ENCODE peak calls at places on chromosomes 12 and 14, in eight cellular contexts. S is AG04450, H is breast epithelium, Y is HepG2, F is HL-60, Z is ascending aorta, P is WERI-Rb-1, C is PC-9. E is an unnamed sample.

GRCh38 chr12:90398437-90398836 is 556.5 kb downstream of the CCER1 start:
- DNase-seq in S (no peak), H (no peak), Y (no peak), F (no peak), Z (no peak), P (no peak), C (no peak), E (no peak)

GRCh38 chr14:104897286-104898194 is 27.1 kb upstream of the PLD4 start:
- DNase-seq in S (no peak), H (no peak), Y (no peak), F (no peak), Z (no peak), P (no peak), C (no peak), E (no peak)

GRCh38 chr12:75846102-75846501 is 185.5 kb downstream of the PHLDA1 start:
- DNase-seq in S (no peak), H (no peak), Y (no peak), F (no peak), Z (no peak), P (no peak), C (no peak), E (no peak)

GRCh38 chr12:30622509-30622908 is 73.2 kb downstream of the IPO8 start:
- DNase-seq in S (peak; percentile 23), H (no peak), Y (no peak), F (no peak), Z (no peak), P (no peak), C (no peak), E (no peak)

GRCh38 chr12:19515179-19515578 is 75.9 kb downstream of the AEBP2 start:
- DNase-seq in S (no peak), H (no peak), Y (no peak), F (no peak), Z (no peak), P (no peak), C (peak; percentile 11), E (no peak)

GRCh38 chr14:55372423-55372822 is 39.2 kb downstream of the ATG14 start:
- DNase-seq in S (no peak), H (no peak), Y (no peak), F (no peak), Z (no peak), P (no peak), C (no peak), E (no peak)

GRCh38 chr12:27143676-27144075 is 61.3 kb upstream of the C12orf71 start:
- DNase-seq in S (no peak), H (no peak), Y (no peak), F (no peak), Z (no peak), P (no peak), C (no peak), E (no peak)

GRCh38 chr12:69161835-69162234 is 77.5 kb upstream of the CPSF6 start:
- DNase-seq in S (no peak), H (no peak), Y (no peak), F (peak; percentile 15), Z (no peak), P (no peak), C (no peak), E (no peak)

GRCh38 chr14:88095791-88096190 is 90.9 kb downstream of the GPR65 start:
- DNase-seq in S (no peak), H (no peak), Y (no peak), F (no peak), Z (no peak), P (no peak), C (no peak), E (no peak)

GRCh38 chr12:71503579-71504470 is 64.2 kb downstream of the LGR5 start:
- DNase-seq in S (no peak), H (no peak), Y (no peak), F (no peak), Z (no peak), P (no peak), C (no peak), E (no peak)

GRCh38 chr14:64232095-64232830 is 61.9 kb downstream of the ESR2 start:
- DNase-seq in S (peak; percentile 67), H (no peak), Y (no peak), F (no peak), Z (no peak), P (no peak), C (peak; percentile 42), E (no peak)

GRCh38 chr14:104978774-104979691 is 859 bp upstream of the AHNAK2 start:
- DNase-seq in S (no peak), H (no peak), Y (no peak), F (no peak), Z (no peak), P (no peak), C (no peak), E (peak; percentile 20)

GRCh38 chr12:100473716-100474150 is at the start of gene NR1H4:
- DNase-seq in S (peak; percentile 16), H (no peak), Y (peak; percentile 32), F (no peak), Z (no peak), P (no peak), C (no peak), E (no peak)

GRCh38 chr14:63710497-63710896 is 17.4 kb downstream of the SGPP1 start:
- DNase-seq in S (no peak), H (no peak), Y (no peak), F (no peak), Z (no peak), P (no peak), C (no peak), E (no peak)

GRCh38 chr12:27324452-27324999 is 8.1 kb upstream of the BMAL2 start:
- DNase-seq in S (no peak), H (no peak), Y (no peak), F (no peak), Z (no peak), P (no peak), C (no peak), E (no peak)

GRCh38 chr12:55654506-55655224 is 18.0 kb downstream of the OR10P1 start:
- DNase-seq in S (no peak), H (no peak), Y (no peak), F (no peak), Z (no peak), P (no peak), C (no peak), E (no peak)
- H3K4me3 ChIP-seq in S (no peak overlapping the region), H (no peak overlapping the region), Y (no peak overlapping the region), F (no peak overlapping the region), Z (no peak overlapping the region), P (no peak overlapping the region), C (no peak overlapping the region), E (no peak overlapping the region)

GRCh38 chr14:106879241-106879640 is 1352.9 kb downstream of the TMEM121 start:
- DNase-seq in S (no peak), H (no peak), Y (peak; percentile 65), F (peak; percentile 57), Z (no peak), P (peak; percentile 78), C (peak; percentile 20), E (peak; percentile 77)
- H3K4me3 ChIP-seq in S (no peak overlapping the region), H (no peak overlapping the region), Y (no peak overlapping the region), F (no peak overlapping the region), Z (no peak overlapping the region), P (no peak overlapping the region), C (no peak overlapping the region), E (no peak overlapping the region)

GRCh38 chr12:53985900-53986685 is 1.1 kb downstream of the HOXC10 start:
- DNase-seq in S (no peak), H (no peak), Y (no peak), F (no peak), Z (no peak), P (no peak), C (no peak), E (no peak)
- H3K4me3 ChIP-seq in S (no peak overlapping the region), H (peak overlapping the region; percentile 54), Y (no peak overlapping the region), F (no peak overlapping the region), Z (peak overlapping the region; percentile 43), P (peak overlapping the region; percentile 71), C (no peak overlapping the region), E (no peak overlapping the region)

DNA sequence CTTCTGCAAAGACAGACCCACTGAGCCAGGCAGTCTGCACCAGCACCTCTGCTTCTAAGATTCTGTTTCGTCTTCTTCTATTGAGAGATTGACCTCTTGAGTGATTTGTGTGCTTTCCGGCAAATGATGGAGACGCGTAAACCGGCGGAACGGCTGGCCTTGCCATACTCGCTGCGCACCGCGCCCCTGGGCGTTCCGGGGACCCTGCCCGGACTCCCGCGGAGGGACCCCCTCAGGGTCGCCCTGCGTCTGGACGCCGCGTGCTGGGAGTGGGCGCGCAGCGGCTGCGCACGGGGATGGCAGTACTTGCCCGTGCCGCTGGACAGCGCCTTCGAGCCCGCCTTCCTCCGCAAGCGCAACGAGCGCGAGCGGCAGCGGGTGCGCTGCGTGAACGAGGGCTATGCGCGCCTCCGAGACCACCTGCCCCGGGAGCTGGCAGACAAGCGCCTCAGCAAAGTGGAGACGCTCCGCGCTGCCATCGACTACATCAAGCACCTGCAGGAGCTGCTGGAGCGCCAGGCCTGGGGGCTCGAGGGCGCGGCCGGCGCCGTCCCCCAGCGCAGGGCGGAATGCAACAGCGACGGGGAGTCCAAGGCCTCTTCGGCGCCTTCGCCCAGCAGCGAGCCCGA is 703 bp downstream of the ASCL4 start:
- DNase-seq in S (no peak), H (no peak), Y (no peak), F (no peak), Z (no peak), P (peak; percentile 49), C (no peak), E (no peak)
- H3K4me3 ChIP-seq in S (no peak overlapping the region), H (peak overlapping the region; percentile 31), Y (no peak overlapping the region), F (no peak overlapping the region), Z (peak overlapping the region; percentile 33), P (peak overlapping the region; percentile 41), C (no peak overlapping the region), E (no peak overlapping the region)

GRCh38 chr14:31968912-31969311 is 108.2 kb upstream of the ARHGAP5 start:
- DNase-seq in S (no peak), H (no peak), Y (no peak), F (no peak), Z (no peak), P (no peak), C (no peak), E (no peak)
- H3K4me3 ChIP-seq in S (no peak overlapping the region), H (no peak overlapping the region), Y (no peak overlapping the region), F (no peak overlapping the region), Z (no peak overlapping the region), P (no peak overlapping the region), C (no peak overlapping the region), E (no peak overlapping the region)

GRCh38 chr12:51009038-51009437 is 17.1 kb downstream of the SLC11A2 start:
- DNase-seq in S (no peak), H (peak; percentile 37), Y (no peak), F (no peak), Z (peak; percentile 51), P (no peak), C (no peak), E (peak; percentile 44)
- H3K4me3 ChIP-seq in S (no peak overlapping the region), H (peak overlapping the region; percentile 18), Y (no peak overlapping the region), F (no peak overlapping the region), Z (no peak overlapping the region), P (no peak overlapping the region), C (no peak overlapping the region), E (no peak overlapping the region)